ENCODE peak calls at places on chromosomes 6 and 20, in eight cellular contexts. E is hepatocyte, O is fibroblast of pulmonary artery, Z is astrocyte of the spinal cord, T is mucosa of descending colon, A is pancreas, B is upper lobe of right lung, G is OCI-LY7. X is an unnamed sample.

GRCh38 chr6:115977220-115977619 is 83.5 kb downstream of the FRK start:
- DNase-seq in A (no peak), E (no peak), T (peak; percentile 61), Z (no peak), O (no peak), G (no peak), B (no peak), X (no peak)

GRCh38 chr20:39661833-39662232 is 699.7 kb downstream of the DHX35 start:
- DNase-seq in B (no peak), O (peak; percentile 14), E (peak; percentile 19), G (no peak), A (no peak), T (no peak), Z (peak; percentile 56), X (peak; percentile 47)

GRCh38 chr20:39880890-39881289 is 808.1 kb downstream of the MAFB start:
- DNase-seq in E (no peak), G (no peak), O (no peak), B (no peak), T (no peak), A (no peak), Z (no peak), X (no peak)

GRCh38 chr20:56859039-56859750 is 230.1 kb downstream of the TFAP2C start:
- DNase-seq in G (no peak), T (no peak), A (no peak), O (no peak), E (no peak), Z (no peak), B (no peak), X (no peak)

GRCh38 chr6:132964101-132964867 is 149.9 kb downstream of the RPS12 start:
- DNase-seq in A (no peak), T (no peak), O (peak; percentile 52), G (no peak), Z (peak; percentile 58), E (peak; percentile 56), B (no peak), X (no peak)

GRCh38 chr20:997016-997415 is 5.1 kb downstream of the RSPO4 start:
- DNase-seq in B (no peak), A (no peak), O (no peak), Z (no peak), E (no peak), G (no peak), T (no peak), X (no peak)

GRCh38 chr6:74879234-74879633 is 326.6 kb downstream of the COL12A1 start:
- DNase-seq in A (no peak), Z (peak; percentile 81), T (no peak), O (peak; percentile 92), B (no peak), G (no peak), E (no peak), X (peak; percentile 79)

GRCh38 chr6:134623391-134623790 is 305.5 kb upstream of the SGK1 start:
- DNase-seq in B (no peak), A (no peak), T (no peak), O (no peak), G (no peak), E (no peak), Z (no peak), X (no peak)

GRCh38 chr6:71386215-71386614 is 97.6 kb downstream of the OGFRL1 start:
- DNase-seq in O (no peak), Z (no peak), B (no peak), A (no peak), G (no peak), T (no peak), E (no peak), X (no peak)

GRCh38 chr20:35006531-35006971 is 50.9 kb downstream of the MYH7B start:
- DNase-seq in T (no peak), O (no peak), G (no peak), E (no peak), A (peak; percentile 26), B (no peak), Z (no peak), X (no peak)

GRCh38 chr6:5125152-5126006 is 40.2 kb downstream of the PPP1R3G start:
- DNase-seq in T (no peak), O (peak; percentile 64), A (no peak), Z (peak; percentile 70), E (peak; percentile 62), B (no peak), G (no peak), X (no peak)

GRCh38 chr6:7540595-7540994 is 876 bp upstream of the DSP start:
- DNase-seq in A (no peak), B (no peak), Z (no peak), O (no peak), G (no peak), E (peak; percentile 64), T (no peak), X (no peak)

GRCh38 chr6:160337301-160337700 is 10.9 kb upstream of the SLC22A3 start:
- DNase-seq in B (no peak), T (no peak), E (no peak), Z (peak; percentile 29), G (no peak), A (no peak), O (peak; percentile 70), X (no peak)

GRCh38 chr20:48831702-48832422 is 4.1 kb upstream of the PREX1 start:
- DNase-seq in T (no peak), E (peak; percentile 31), Z (no peak), G (no peak), O (peak; percentile 62), A (no peak), B (no peak), X (no peak)

GRCh38 chr6:16324622-16325225 is 86.3 kb downstream of the GMPR start:
- DNase-seq in T (no peak), Z (peak; percentile 72), A (no peak), E (no peak), O (no peak), B (no peak), G (no peak), X (no peak)

GRCh38 chr6:38477680-38478260 is 162.0 kb downstream of the BTBD9 start:
- DNase-seq in Z (peak; percentile 22), A (no peak), E (no peak), T (no peak), O (no peak), G (no peak), B (no peak), X (no peak)

GRCh38 chr6:15457121-15457646 is 205.6 kb downstream of the DTNBP1 start:
- DNase-seq in T (no peak), G (no peak), Z (no peak), E (no peak), O (no peak), A (no peak), B (no peak), X (no peak)

GRCh38 chr6:157317129-157317814 is 6.0 kb downstream of the TMEM242 start:
- DNase-seq in Z (peak; percentile 88), T (peak; percentile 64), G (no peak), O (peak; percentile 93), B (no peak), A (no peak), E (peak; percentile 36), X (no peak)

GRCh38 chr6:144334150-144334708 is 49.1 kb downstream of the UTRN start:
- DNase-seq in Z (no peak), T (peak; percentile 60), B (peak; percentile 69), G (peak; percentile 68), E (no peak), O (no peak), A (no peak), X (no peak)

DNA sequence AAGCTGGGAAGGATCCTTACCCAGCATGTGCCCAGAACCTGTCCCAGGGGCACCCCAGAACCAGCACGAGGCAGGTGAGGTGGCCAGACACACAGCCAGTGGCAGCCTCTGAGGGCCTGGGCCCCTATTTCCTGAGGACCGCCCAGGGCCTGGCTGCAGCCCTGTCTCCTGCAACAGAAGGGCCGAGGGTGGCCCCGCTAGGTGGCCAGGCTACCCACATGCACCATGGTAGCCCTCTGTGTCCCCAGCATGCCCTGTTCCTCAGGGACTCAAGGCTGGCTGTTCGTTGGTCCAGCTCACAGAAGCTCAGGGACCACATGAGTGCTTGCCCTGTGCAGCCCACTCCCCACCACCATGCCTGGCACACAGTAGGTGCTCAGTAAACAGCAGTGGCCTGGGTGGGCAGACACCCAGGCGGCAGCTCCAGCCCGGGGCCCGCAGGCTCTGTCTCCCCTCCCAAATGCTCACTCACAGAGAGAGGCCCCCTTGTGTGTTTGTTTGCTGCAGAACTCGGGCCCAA is 8.2 kb downstream of the HRH3 start:
- DNase-seq in T (no peak), B (no peak), O (no peak), Z (no peak), G (no peak), A (peak; percentile 56), E (no peak), X (no peak)
- H3K4me3 ChIP-seq in T (no peak overlapping the region), B (no peak overlapping the region), O (no peak overlapping the region), Z (no peak overlapping the region), G (no peak overlapping the region), A (no peak overlapping the region), E (no peak overlapping the region), X (no peak overlapping the region)

GRCh38 chr6:10951675-10952282 is 64.9 kb downstream of the SYCP2L start:
- DNase-seq in E (peak; percentile 62), A (no peak), O (peak; percentile 78), B (no peak), Z (peak; percentile 68), G (peak; percentile 22), T (no peak), X (peak; percentile 40)
- TF ChIP-seq CTCF in E (peak; percentile 80), A (peak; percentile 14), O (peak; percentile 77), B (peak; percentile 41), Z (peak; percentile 69), G (peak; percentile 71), T (no peak), X (peak; percentile 55)

DNA sequence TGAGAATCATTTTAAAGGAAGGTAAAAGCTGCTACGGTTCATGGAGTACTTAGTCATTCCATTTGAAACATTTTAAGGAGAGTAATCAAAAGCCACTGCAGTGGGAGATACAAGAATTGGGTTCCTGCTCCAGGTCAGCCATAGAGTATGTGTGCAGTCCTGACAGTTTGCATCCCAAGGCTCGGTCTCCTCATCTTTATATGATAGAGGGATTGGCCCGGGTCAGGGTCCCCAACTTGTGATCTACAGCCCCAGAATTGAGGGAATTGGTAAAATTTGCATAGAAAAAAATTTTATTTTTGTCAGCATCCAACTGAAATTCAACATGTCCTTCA is 147.4 kb upstream of the PRND start:
- DNase-seq in T (no peak), G (no peak), E (no peak), Z (no peak), O (no peak), B (no peak), A (no peak), X (no peak)
- H3K4me3 ChIP-seq in T (no peak overlapping the region), G (no peak overlapping the region), E (no peak overlapping the region), Z (no peak overlapping the region), O (no peak overlapping the region), B (no peak overlapping the region), A (no peak overlapping the region), X (no peak overlapping the region)

GRCh38 chr20:36114707-36115106 is 39.8 kb upstream of the EPB41L1 start:
- DNase-seq in T (no peak), O (no peak), A (no peak), G (no peak), B (no peak), Z (no peak), E (no peak), X (no peak)

GRCh38 chr20:36110936-36111445 is 43.5 kb upstream of the EPB41L1 start:
- DNase-seq in A (no peak), Z (no peak), B (no peak), T (no peak), G (no peak), O (no peak), E (no peak), X (no peak)

GRCh38 chr20:36113015-36113414 is 41.5 kb upstream of the EPB41L1 start:
- DNase-seq in B (no peak), E (no peak), G (no peak), A (no peak), T (no peak), O (no peak), Z (no peak), X (no peak)

GRCh38 chr20:36112112-36112511 is 42.4 kb upstream of the EPB41L1 start:
- DNase-seq in Z (no peak), A (no peak), E (no peak), B (no peak), O (no peak), T (no peak), G (no peak), X (no peak)

GRCh38 chr20:36113566-36114247 is 40.8 kb upstream of the EPB41L1 start:
- DNase-seq in E (no peak), A (no peak), T (no peak), Z (no peak), G (peak; percentile 82), B (no peak), O (no peak), X (no peak)
- TF ChIP-seq CTCF in E (no peak), A (no peak), T (no peak), Z (no peak), G (no peak), B (no peak), O (no peak), X (no peak)